ENCODE peak calls at places on chromosomes 6 and 20, in five cellular contexts. One of them, this sample, is unnamed.

GRCh38 chr6:148457137-148457842 is 114.7 kb downstream of the SASH1 start:
- DNase-seq in cardiac fibroblast: peak; percentile 26
- DNase-seq in uterus: no peak
- DNase-seq in stimulated activated CD4-positive, alpha-beta T cell treated with anti-CD3 and anti-CD28 coated beads, TNF-alpha, amount 100 ng/mL, for 4 hours: no peak
- DNase-seq in GM10248: no peak
- DNase-seq in this sample: peak; percentile 22

GRCh38 chr6:38599966-38600550 is 39.7 kb downstream of the BTBD9 start:
- DNase-seq in cardiac fibroblast: no peak
- DNase-seq in uterus: no peak
- DNase-seq in stimulated activated CD4-positive, alpha-beta T cell treated with anti-CD3 and anti-CD28 coated beads, TNF-alpha, amount 100 ng/mL, for 4 hours: no peak
- DNase-seq in GM10248: no peak
- DNase-seq in this sample: no peak

GRCh38 chr6:1641391-1641790 is 31.7 kb downstream of the FOXC1 start:
- DNase-seq in cardiac fibroblast: no peak
- DNase-seq in uterus: no peak
- DNase-seq in stimulated activated CD4-positive, alpha-beta T cell treated with anti-CD3 and anti-CD28 coated beads, TNF-alpha, amount 100 ng/mL, for 4 hours: no peak
- DNase-seq in GM10248: no peak
- DNase-seq in this sample: no peak

GRCh38 chr20:58709703-58710039 is 17.1 kb downstream of the NPEPL1 start:
- DNase-seq in cardiac fibroblast: no peak
- DNase-seq in uterus: no peak
- DNase-seq in stimulated activated CD4-positive, alpha-beta T cell treated with anti-CD3 and anti-CD28 coated beads, TNF-alpha, amount 100 ng/mL, for 4 hours: no peak
- DNase-seq in GM10248: no peak
- DNase-seq in this sample: no peak

GRCh38 chr20:9583151-9583550 is 68.8 kb downstream of the LAMP5 start:
- DNase-seq in cardiac fibroblast: no peak
- DNase-seq in uterus: no peak
- DNase-seq in stimulated activated CD4-positive, alpha-beta T cell treated with anti-CD3 and anti-CD28 coated beads, TNF-alpha, amount 100 ng/mL, for 4 hours: no peak
- DNase-seq in GM10248: no peak
- DNase-seq in this sample: no peak

GRCh38 chr6:18412644-18413043 is 25.5 kb downstream of the RNF144B start:
- DNase-seq in cardiac fibroblast: no peak
- DNase-seq in uterus: no peak
- DNase-seq in stimulated activated CD4-positive, alpha-beta T cell treated with anti-CD3 and anti-CD28 coated beads, TNF-alpha, amount 100 ng/mL, for 4 hours: no peak
- DNase-seq in GM10248: no peak
- DNase-seq in this sample: peak; percentile 36

GRCh38 chr6:158784505-158784904 is 34.7 kb downstream of the EZR start:
- DNase-seq in cardiac fibroblast: no peak
- DNase-seq in uterus: no peak
- DNase-seq in stimulated activated CD4-positive, alpha-beta T cell treated with anti-CD3 and anti-CD28 coated beads, TNF-alpha, amount 100 ng/mL, for 4 hours: no peak
- DNase-seq in GM10248: no peak
- DNase-seq in this sample: peak; percentile 26

GRCh38 chr6:76972463-76972862 is 490.8 kb downstream of the HTR1B start:
- DNase-seq in cardiac fibroblast: no peak
- DNase-seq in uterus: no peak
- DNase-seq in stimulated activated CD4-positive, alpha-beta T cell treated with anti-CD3 and anti-CD28 coated beads, TNF-alpha, amount 100 ng/mL, for 4 hours: no peak
- DNase-seq in GM10248: no peak
- DNase-seq in this sample: no peak

GRCh38 chr6:160427312-160428068 is 79.3 kb downstream of the SLC22A3 start:
- DNase-seq in cardiac fibroblast: peak; percentile 63
- DNase-seq in uterus: no peak
- DNase-seq in stimulated activated CD4-positive, alpha-beta T cell treated with anti-CD3 and anti-CD28 coated beads, TNF-alpha, amount 100 ng/mL, for 4 hours: no peak
- DNase-seq in GM10248: no peak
- DNase-seq in this sample: no peak

GRCh38 chr20:58342104-58342945 is 32.8 kb downstream of the RAB22A start:
- DNase-seq in cardiac fibroblast: peak; percentile 43
- DNase-seq in uterus: no peak
- DNase-seq in stimulated activated CD4-positive, alpha-beta T cell treated with anti-CD3 and anti-CD28 coated beads, TNF-alpha, amount 100 ng/mL, for 4 hours: no peak
- DNase-seq in GM10248: no peak
- DNase-seq in this sample: peak; percentile 47

GRCh38 chr20:62703853-62704228 is 4.8 kb upstream of the NTSR1 start:
- DNase-seq in cardiac fibroblast: no peak
- DNase-seq in uterus: no peak
- DNase-seq in stimulated activated CD4-positive, alpha-beta T cell treated with anti-CD3 and anti-CD28 coated beads, TNF-alpha, amount 100 ng/mL, for 4 hours: no peak
- DNase-seq in GM10248: no peak
- DNase-seq in this sample: peak; percentile 38

GRCh38 chr20:53809242-53809641 is 215.6 kb upstream of the ZNF217 start:
- DNase-seq in cardiac fibroblast: no peak
- DNase-seq in uterus: no peak
- DNase-seq in stimulated activated CD4-positive, alpha-beta T cell treated with anti-CD3 and anti-CD28 coated beads, TNF-alpha, amount 100 ng/mL, for 4 hours: no peak
- DNase-seq in GM10248: no peak
- DNase-seq in this sample: no peak

GRCh38 chr6:169487579-169488205 is 214.1 kb downstream of the WDR27 start:
- DNase-seq in cardiac fibroblast: peak; percentile 36
- DNase-seq in uterus: no peak
- DNase-seq in stimulated activated CD4-positive, alpha-beta T cell treated with anti-CD3 and anti-CD28 coated beads, TNF-alpha, amount 100 ng/mL, for 4 hours: no peak
- DNase-seq in GM10248: no peak
- DNase-seq in this sample: peak; percentile 16

GRCh38 chr6:139732451-139732850 is 358.0 kb upstream of the CITED2 start:
- DNase-seq in cardiac fibroblast: peak; percentile 79
- DNase-seq in uterus: peak; percentile 70
- DNase-seq in stimulated activated CD4-positive, alpha-beta T cell treated with anti-CD3 and anti-CD28 coated beads, TNF-alpha, amount 100 ng/mL, for 4 hours: no peak
- DNase-seq in GM10248: no peak
- DNase-seq in this sample: peak; percentile 70

GRCh38 chr6:52545050-52545843 is 31.6 kb downstream of the TRAM2 start:
- DNase-seq in cardiac fibroblast: no peak
- DNase-seq in uterus: no peak
- DNase-seq in stimulated activated CD4-positive, alpha-beta T cell treated with anti-CD3 and anti-CD28 coated beads, TNF-alpha, amount 100 ng/mL, for 4 hours: no peak
- DNase-seq in GM10248: no peak
- DNase-seq in this sample: no peak

GRCh38 chr6:144190593-144190992 is 40.3 kb downstream of the STX11 start:
- DNase-seq in cardiac fibroblast: peak; percentile 80
- DNase-seq in uterus: peak; percentile 39
- DNase-seq in stimulated activated CD4-positive, alpha-beta T cell treated with anti-CD3 and anti-CD28 coated beads, TNF-alpha, amount 100 ng/mL, for 4 hours: no peak
- DNase-seq in GM10248: no peak
- DNase-seq in this sample: peak; percentile 51

GRCh38 chr20:23009636-23010035 is 25.5 kb upstream of the SSTR4 start:
- DNase-seq in cardiac fibroblast: no peak
- DNase-seq in uterus: no peak
- DNase-seq in stimulated activated CD4-positive, alpha-beta T cell treated with anti-CD3 and anti-CD28 coated beads, TNF-alpha, amount 100 ng/mL, for 4 hours: no peak
- DNase-seq in GM10248: no peak
- DNase-seq in this sample: no peak